ENCODE peak calls at places on chromosomes 5 and 9, in nine cellular contexts. H, G, S, A, T, P, Q, K and U are unnamed samples.
A peak's percentile ranks its signal among the peaks of the same experiment; 100 is the strongest.

GRCh38 chr5:119328753-119329602 is 26.8 kb upstream of the TNFAIP8 start:
- ATAC-seq in H (no peak), G (peak; percentile 63), S (no peak), A (no peak), T (peak; percentile 80), P (peak; percentile 73), Q (peak; percentile 77), K (peak; percentile 59), U (peak; percentile 57)

GRCh38 chr5:111641533-111642230 is 115.3 kb downstream of the NREP start:
- ATAC-seq in H (no peak), G (no peak), S (no peak), A (no peak), T (no peak), P (no peak), Q (no peak), K (no peak), U (no peak)

GRCh38 chr5:172958268-172959046 is 767 bp upstream of the RPL26L1 start:
- ATAC-seq in H (peak; percentile 82), G (peak; percentile 64), S (peak; percentile 94), A (peak; percentile 87), T (peak; percentile 80), P (peak; percentile 81), Q (peak; percentile 61), K (peak; percentile 77), U (peak; percentile 84)

GRCh38 chr9:78074385-78075291 is 43.0 kb upstream of the GNAQ start:
- ATAC-seq in H (no peak), G (peak; percentile 83), S (no peak), A (no peak), T (peak; percentile 90), P (peak; percentile 76), Q (peak; percentile 20), K (peak; percentile 76), U (peak; percentile 82)

GRCh38 chr5:78269088-78269703 is 25.3 kb downstream of the AP3B1 start:
- ATAC-seq in H (peak; percentile 66), G (peak; percentile 63), S (peak; percentile 70), A (no peak), T (no peak), P (no peak), Q (no peak), K (no peak), U (no peak)

GRCh38 chr5:147055850-147056523 is 177.4 kb upstream of the PPP2R2B start:
- ATAC-seq in H (no peak), G (no peak), S (no peak), A (no peak), T (no peak), P (no peak), Q (no peak), K (no peak), U (no peak)

GRCh38 chr5:132269635-132270344 is 12.3 kb downstream of the PDLIM4 start:
- ATAC-seq in H (no peak), G (no peak), S (no peak), A (no peak), T (no peak), P (no peak), Q (no peak), K (no peak), U (no peak)

GRCh38 chr9:102362463-102363138 is 624.2 kb upstream of the GRIN3A start:
- ATAC-seq in H (no peak), G (no peak), S (no peak), A (no peak), T (no peak), P (no peak), Q (no peak), K (no peak), U (no peak)

GRCh38 chr9:36925033-36925432 is 109.0 kb downstream of the PAX5 start:
- ATAC-seq in H (peak; percentile 36), G (no peak), S (no peak), A (no peak), T (no peak), P (no peak), Q (no peak), K (no peak), U (no peak)

GRCh38 chr9:117437283-117437682 is 22.4 kb upstream of the ASTN2 start:
- ATAC-seq in H (no peak), G (no peak), S (no peak), A (no peak), T (no peak), P (no peak), Q (no peak), K (no peak), U (no peak)

GRCh38 chr9:20945269-20945668 is 86.2 kb downstream of the HACD4 start:
- ATAC-seq in H (no peak), G (no peak), S (no peak), A (no peak), T (no peak), P (no peak), Q (no peak), K (no peak), U (no peak)

GRCh38 chr9:122258886-122259415 is 5.7 kb downstream of the RBM18 start:
- ATAC-seq in H (no peak), G (no peak), S (peak; percentile 57), A (no peak), T (no peak), P (no peak), Q (no peak), K (no peak), U (no peak)

GRCh38 chr9:81620009-81620405 is 69.3 kb downstream of the TLE1 start:
- ATAC-seq in H (no peak), G (no peak), S (no peak), A (peak; percentile 71), T (peak; percentile 93), P (peak; percentile 72), Q (no peak), K (peak; percentile 58), U (no peak)

GRCh38 chr5:160675988-160676387 is 176.0 kb downstream of the ATP10B start:
- ATAC-seq in H (no peak), G (no peak), S (no peak), A (no peak), T (no peak), P (no peak), Q (no peak), K (no peak), U (no peak)

GRCh38 chr9:136011376-136011702 is 50.2 kb upstream of the UBAC1 start:
- ATAC-seq in H (no peak), G (no peak), S (no peak), A (no peak), T (no peak), P (no peak), Q (no peak), K (no peak), U (no peak)

GRCh38 chr5:177308740-177309139 is 3.0 kb downstream of the MXD3 start:
- ATAC-seq in H (no peak), G (no peak), S (no peak), A (no peak), T (no peak), P (no peak), Q (no peak), K (no peak), U (no peak)